ENCODE peak calls at places on chromosomes 3 and 15, in five cellular contexts. One of them, this sample, is unnamed.

GRCh38 chr15:66945842-66946241 is 119.6 kb upstream of the SMAD3 start:
- DNase-seq in mucosa of descending colon: no peak
- DNase-seq in RWPE1: no peak
- DNase-seq in COR-L47: no peak
- DNase-seq in activated T-cell treated with anti-CD3 and anti-CD28 coated beads, Interleukin-2, amount 50 U/mL, for 48 hours: no peak
- DNase-seq in this sample: no peak

GRCh38 chr3:120442975-120443517 is 7.7 kb downstream of the FSTL1 start:
- DNase-seq in RWPE1: no peak
- DNase-seq in mucosa of descending colon: no peak
- DNase-seq in activated T-cell treated with anti-CD3 and anti-CD28 coated beads, Interleukin-2, amount 50 U/mL, for 48 hours: no peak
- DNase-seq in COR-L47: no peak
- DNase-seq in this sample: no peak

GRCh38 chr3:16887130-16887529 is 2.4 kb downstream of the PLCL2 start:
- DNase-seq in activated T-cell treated with anti-CD3 and anti-CD28 coated beads, Interleukin-2, amount 50 U/mL, for 48 hours: no peak
- DNase-seq in COR-L47: no peak
- DNase-seq in mucosa of descending colon: no peak
- DNase-seq in RWPE1: no peak
- DNase-seq in this sample: no peak

GRCh38 chr3:108283006-108283405 is 13.3 kb upstream of the HHLA2 start:
- DNase-seq in COR-L47: no peak
- DNase-seq in RWPE1: no peak
- DNase-seq in activated T-cell treated with anti-CD3 and anti-CD28 coated beads, Interleukin-2, amount 50 U/mL, for 48 hours: no peak
- DNase-seq in mucosa of descending colon: no peak
- DNase-seq in this sample: no peak

GRCh38 chr3:197270558-197271317 is 27.7 kb downstream of the DLG1 start:
- DNase-seq in COR-L47: no peak
- DNase-seq in activated T-cell treated with anti-CD3 and anti-CD28 coated beads, Interleukin-2, amount 50 U/mL, for 48 hours: no peak
- DNase-seq in mucosa of descending colon: no peak
- DNase-seq in RWPE1: no peak
- DNase-seq in this sample: no peak

GRCh38 chr15:72227720-72228119 is 3.3 kb downstream of the PKM start:
- DNase-seq in mucosa of descending colon: no peak
- DNase-seq in RWPE1: no peak
- DNase-seq in activated T-cell treated with anti-CD3 and anti-CD28 coated beads, Interleukin-2, amount 50 U/mL, for 48 hours: no peak
- DNase-seq in COR-L47: no peak
- DNase-seq in this sample: no peak

GRCh38 chr3:126536126-126536525 is 12.2 kb downstream of the CHST13 start:
- DNase-seq in RWPE1: no peak
- DNase-seq in mucosa of descending colon: no peak
- DNase-seq in activated T-cell treated with anti-CD3 and anti-CD28 coated beads, Interleukin-2, amount 50 U/mL, for 48 hours: no peak
- DNase-seq in COR-L47: no peak
- DNase-seq in this sample: peak

GRCh38 chr3:8891774-8892173 is 71.5 kb downstream of the RAD18 start:
- DNase-seq in RWPE1: no peak
- DNase-seq in mucosa of descending colon: no peak
- DNase-seq in activated T-cell treated with anti-CD3 and anti-CD28 coated beads, Interleukin-2, amount 50 U/mL, for 48 hours: no peak
- DNase-seq in COR-L47: no peak
- DNase-seq in this sample: no peak

GRCh38 chr3:169241928-169242751 is 421.4 kb downstream of the MECOM start:
- DNase-seq in RWPE1: peak
- DNase-seq in mucosa of descending colon: no peak
- DNase-seq in COR-L47: no peak
- DNase-seq in activated T-cell treated with anti-CD3 and anti-CD28 coated beads, Interleukin-2, amount 50 U/mL, for 48 hours: no peak
- DNase-seq in this sample: peak

GRCh38 chr3:152400912-152401311 is 132.2 kb downstream of the MBNL1 start:
- DNase-seq in mucosa of descending colon: no peak
- DNase-seq in COR-L47: no peak
- DNase-seq in activated T-cell treated with anti-CD3 and anti-CD28 coated beads, Interleukin-2, amount 50 U/mL, for 48 hours: no peak
- DNase-seq in RWPE1: no peak
- DNase-seq in this sample: no peak

GRCh38 chr3:48464713-48465221 is 18.2 kb downstream of the ATRIP start:
- DNase-seq in activated T-cell treated with anti-CD3 and anti-CD28 coated beads, Interleukin-2, amount 50 U/mL, for 48 hours: no peak
- DNase-seq in mucosa of descending colon: no peak
- DNase-seq in RWPE1: no peak
- DNase-seq in COR-L47: no peak
- DNase-seq in this sample: peak

GRCh38 chr3:49535971-49536874 is 18.1 kb upstream of the BSN start:
- DNase-seq in mucosa of descending colon: no peak
- DNase-seq in activated T-cell treated with anti-CD3 and anti-CD28 coated beads, Interleukin-2, amount 50 U/mL, for 48 hours: no peak
- DNase-seq in COR-L47: no peak
- DNase-seq in RWPE1: no peak
- DNase-seq in this sample: peak

GRCh38 chr15:85142324-85142723 is 160.7 kb downstream of the PDE8A start:
- DNase-seq in mucosa of descending colon: no peak
- DNase-seq in RWPE1: peak
- DNase-seq in COR-L47: no peak
- DNase-seq in activated T-cell treated with anti-CD3 and anti-CD28 coated beads, Interleukin-2, amount 50 U/mL, for 48 hours: no peak
- DNase-seq in this sample: no peak

GRCh38 chr3:129940086-129940485 is 34.4 kb upstream of the TRH start:
- DNase-seq in RWPE1: no peak
- DNase-seq in COR-L47: no peak
- DNase-seq in mucosa of descending colon: no peak
- DNase-seq in activated T-cell treated with anti-CD3 and anti-CD28 coated beads, Interleukin-2, amount 50 U/mL, for 48 hours: no peak
- DNase-seq in this sample: no peak

This sample was measured in kidney.